ENCODE peak calls at places on chromosomes 4 and X, in five cellular contexts. L, P, E, G and I are unnamed samples.

GRCh38 chr4:168917150-168917779 is 92.8 kb downstream of the CBR4 start:
- DNase-seq in L (no peak), P (no peak), E (no peak), G (peak; percentile 80), I (peak; percentile 57)

GRCh38 chr4:113952452-113953029 is 26.9 kb downstream of the ARSJ start:
- DNase-seq in L (no peak), P (peak; percentile 0), E (no peak), G (peak; percentile 75), I (peak; percentile 79)

GRCh38 chrX:15953801-15954200 is 99.2 kb upstream of the AP1S2 start:
- DNase-seq in L (no peak), P (no peak), E (no peak), G (no peak), I (no peak)

GRCh38 chr4:161197912-161198311 is 965.9 kb downstream of the FSTL5 start:
- DNase-seq in L (no peak), P (no peak), E (no peak), G (no peak), I (no peak)

GRCh38 chrX:135480076-135480475 is 40.4 kb upstream of the INTS6L start:
- DNase-seq in L (no peak), P (no peak), E (no peak), G (no peak), I (no peak)

GRCh38 chr4:1379801-1380331 is 26.4 kb downstream of the NKX1-1 start:
- DNase-seq in L (no peak), P (no peak), E (peak; percentile 6), G (no peak), I (no peak)

GRCh38 chr4:8580321-8581093 is at the start of gene GPR78:
- DNase-seq in L (peak; percentile 16), P (peak; percentile 37), E (no peak), G (peak; percentile 56), I (peak; percentile 65)

GRCh38 chr4:830776-831482 is 5.0 kb upstream of the CPLX1 start:
- DNase-seq in L (no peak), P (no peak), E (no peak), G (no peak), I (no peak)

GRCh38 chr4:112296949-112297483 is at the start of gene ALPK1:
- DNase-seq in L (no peak), P (no peak), E (no peak), G (peak; percentile 95), I (peak; percentile 92)

GRCh38 chrX:55026143-55026542 is 4.6 kb downstream of the ALAS2 start:
- DNase-seq in L (no peak), P (no peak), E (no peak), G (no peak), I (no peak)

GRCh38 chr4:169765845-169766244 is 8.1 kb upstream of the HPF1 start:
- DNase-seq in L (no peak), P (no peak), E (no peak), G (no peak), I (no peak)

GRCh38 chrX:47690175-47690574 is 31.2 kb upstream of the UXT start:
- DNase-seq in L (no peak), P (no peak), E (no peak), G (peak; percentile 3), I (no peak)

GRCh38 chr4:103011378-103012025 is 8.0 kb downstream of the SLC9B1 start:
- DNase-seq in L (no peak), P (no peak), E (no peak), G (peak; percentile 36), I (peak; percentile 4)

GRCh38 chr4:8780596-8781368 is 90.9 kb downstream of the HMX1 start:
- DNase-seq in L (no peak), P (no peak), E (no peak), G (no peak), I (no peak)

GRCh38 chr4:141455651-141456050 is 180.7 kb upstream of the IL15 start:
- DNase-seq in L (no peak), P (no peak), E (no peak), G (no peak), I (no peak)

GRCh38 chr4:31088600-31089230 is 368.5 kb downstream of the PCDH7 start:
- DNase-seq in L (no peak), P (no peak), E (no peak), G (peak; percentile 83), I (peak; percentile 72)

GRCh38 chrX:39196192-39197102 is 395.2 kb downstream of the MID1IP1 start:
- DNase-seq in L (peak; percentile 49), P (peak; percentile 44), E (no peak), G (no peak), I (peak; percentile 70)

GRCh38 chr4:47274931-47275330 is 188.6 kb downstream of the COMMD8 start:
- DNase-seq in L (no peak), P (no peak), E (no peak), G (peak; percentile 7), I (peak; percentile 43)

GRCh38 chr4:101420661-101421060 is 73.3 kb upstream of the PPP3CA start:
- DNase-seq in L (no peak), P (no peak), E (no peak), G (peak; percentile 47), I (peak; percentile 39)

GRCh38 chr4:105859233-105859632 is 36.0 kb upstream of the NPNT start:
- DNase-seq in L (no peak), P (no peak), E (no peak), G (peak; percentile 83), I (peak; percentile 87)

GRCh38 chr4:111960241-111960667 is 185.0 kb upstream of the FAM241A start:
- DNase-seq in L (no peak), P (no peak), E (no peak), G (peak; percentile 4), I (peak; percentile 62)

GRCh38 chrX:48490661-48491060 is 14.7 kb downstream of the FTSJ1 start:
- DNase-seq in L (no peak), P (no peak), E (no peak), G (no peak), I (no peak)

GRCh38 chrX:44432641-44433040 is 89.2 kb upstream of the EFHC2 start:
- DNase-seq in L (no peak), P (no peak), E (no peak), G (peak; percentile 35), I (peak; percentile 36)

GRCh38 chrX:52424658-52425057 is 55.8 kb downstream of the XAGE2 start:
- DNase-seq in L (no peak), P (no peak), E (no peak), G (peak; percentile 1), I (no peak)

GRCh38 chr4:122831515-122832196 is 5.0 kb downstream of the FGF2 start:
- DNase-seq in L (no peak), P (no peak), E (no peak), G (no peak), I (peak; percentile 37)

GRCh38 chrX:129797251-129797906 is 17.6 kb downstream of the SASH3 start:
- DNase-seq in L (no peak), P (no peak), E (no peak), G (no peak), I (no peak)